ENCODE peak calls at places on chromosomes 3 and 15, in eight cellular contexts. J, L, C, T, W, O, F and S are unnamed samples.

GRCh38 chr3:15982667-15983145 is 184.9 kb upstream of the ANKRD28 start:
- DNase-seq in J (no peak), L (no peak), C (no peak), T (peak; percentile 98), W (peak; percentile 81), O (no peak), F (no peak), S (peak; percentile 84)

GRCh38 chr3:155702745-155703581 is 41.9 kb downstream of the PLCH1 start:
- DNase-seq in J (no peak), L (no peak), C (no peak), T (no peak), W (no peak), O (no peak), F (no peak), S (no peak)

GRCh38 chr3:57689367-57690053 is 3.4 kb downstream of the DENND6A start:
- DNase-seq in J (no peak), L (no peak), C (no peak), T (no peak), W (no peak), O (no peak), F (no peak), S (no peak)

GRCh38 chr3:242986-243706 is 46.6 kb downstream of the CHL1 start:
- DNase-seq in J (no peak), L (no peak), C (no peak), T (peak; percentile 71), W (peak; percentile 34), O (no peak), F (no peak), S (peak; percentile 70)

GRCh38 chr15:77986891-77987764 is 90.4 kb downstream of the TBC1D2B start:
- DNase-seq in J (no peak), L (no peak), C (no peak), T (no peak), W (no peak), O (peak; percentile 37), F (no peak), S (no peak)

GRCh38 chr15:50275091-50275490 is 9.6 kb upstream of the HDC start:
- DNase-seq in J (no peak), L (no peak), C (no peak), T (no peak), W (no peak), O (no peak), F (no peak), S (no peak)

GRCh38 chr3:185070491-185071335 is 82.1 kb downstream of the C3orf70 start:
- DNase-seq in J (no peak), L (no peak), C (no peak), T (peak; percentile 42), W (no peak), O (no peak), F (no peak), S (no peak)

GRCh38 chr3:20648921-20649381 is 462.9 kb upstream of the SGO1 start:
- DNase-seq in J (no peak), L (no peak), C (no peak), T (peak; percentile 34), W (no peak), O (no peak), F (no peak), S (no peak)

GRCh38 chr3:134608023-134608758 is 42.6 kb downstream of the KY start:
- DNase-seq in J (no peak), L (no peak), C (no peak), T (no peak), W (no peak), O (no peak), F (no peak), S (no peak)

GRCh38 chr3:45513041-45513440 is 81.5 kb upstream of the LIMD1 start:
- DNase-seq in J (no peak), L (no peak), C (no peak), T (no peak), W (no peak), O (no peak), F (no peak), S (no peak)

GRCh38 chr3:97711664-97712063 is 52.9 kb upstream of the ARL6 start:
- DNase-seq in J (no peak), L (no peak), C (no peak), T (no peak), W (no peak), O (no peak), F (no peak), S (no peak)

GRCh38 chr3:194134757-194135515 is 1.0 kb upstream of the HES1 start:
- DNase-seq in J (peak; percentile 77), L (peak; percentile 77), C (peak; percentile 95), T (peak; percentile 89), W (peak; percentile 79), O (peak; percentile 97), F (peak; percentile 85), S (peak; percentile 85)

GRCh38 chr3:138449490-138449889 is 15.1 kb downstream of the ESYT3 start:
- DNase-seq in J (no peak), L (no peak), C (no peak), T (no peak), W (no peak), O (no peak), F (no peak), S (no peak)

GRCh38 chr15:58548308-58549012 is 116.7 kb downstream of the LIPC start:
- DNase-seq in J (no peak), L (no peak), C (no peak), T (no peak), W (no peak), O (no peak), F (no peak), S (no peak)

GRCh38 chr3:81692766-81693165 is 68.7 kb downstream of the GBE1 start:
- DNase-seq in J (no peak), L (no peak), C (no peak), T (no peak), W (no peak), O (no peak), F (no peak), S (no peak)

GRCh38 chr3:65685621-65686020 is 353.1 kb downstream of the MAGI1 start:
- DNase-seq in J (no peak), L (no peak), C (no peak), T (no peak), W (peak; percentile 64), O (no peak), F (no peak), S (no peak)

GRCh38 chr3:194931366-194931765 is 245.7 kb downstream of the FAM43A start:
- DNase-seq in J (no peak), L (no peak), C (peak; percentile 37), T (no peak), W (no peak), O (no peak), F (no peak), S (no peak)

GRCh38 chr3:124778061-124778460 is 47.8 kb downstream of the UMPS start:
- DNase-seq in J (no peak), L (no peak), C (no peak), T (no peak), W (no peak), O (no peak), F (no peak), S (no peak)

GRCh38 chr3:132881756-132882409 is 156.3 kb upstream of the TMEM108 start:
- DNase-seq in J (no peak), L (no peak), C (no peak), T (no peak), W (no peak), O (no peak), F (no peak), S (no peak)

GRCh38 chr15:73072894-73073293 is 20.6 kb downstream of the NEO1 start:
- DNase-seq in J (no peak), L (no peak), C (no peak), T (peak; percentile 27), W (no peak), O (no peak), F (no peak), S (no peak)

GRCh38 chr3:36733162-36733696 is 31.1 kb downstream of the DCLK3 start:
- DNase-seq in J (no peak), L (no peak), C (no peak), T (no peak), W (no peak), O (no peak), F (no peak), S (no peak)

GRCh38 chr3:161586836-161587235 is 90.2 kb downstream of the OTOL1 start:
- DNase-seq in J (no peak), L (no peak), C (no peak), T (no peak), W (no peak), O (no peak), F (no peak), S (no peak)

GRCh38 chr15:28049594-28049993 is 49.5 kb downstream of the OCA2 start:
- DNase-seq in J (no peak), L (no peak), C (no peak), T (no peak), W (no peak), O (no peak), F (no peak), S (no peak)

GRCh38 chr3:111926266-111926676 is 52.6 kb upstream of the ABHD10 start:
- DNase-seq in J (no peak), L (no peak), C (no peak), T (no peak), W (no peak), O (no peak), F (no peak), S (no peak)

GRCh38 chr15:34297059-34297458 is 40.5 kb downstream of the SLC12A6 start:
- DNase-seq in J (no peak), L (no peak), C (no peak), T (peak; percentile 30), W (no peak), O (no peak), F (no peak), S (no peak)

GRCh38 chr15:40382580-40383456 is at the start of gene KNSTRN:
- DNase-seq in J (peak; percentile 87), L (peak; percentile 95), C (peak; percentile 93), T (peak; percentile 94), W (peak; percentile 94), O (peak; percentile 90), F (peak; percentile 94), S (peak; percentile 77)

GRCh38 chr3:190183121-190183520 is 62.4 kb upstream of the P3H2 start:
- DNase-seq in J (peak; percentile 32), L (no peak), C (no peak), T (peak; percentile 97), W (peak; percentile 37), O (no peak), F (no peak), S (peak; percentile 91)

GRCh38 chr15:100438570-100438969 is 90.2 kb downstream of the CERS3 start:
- DNase-seq in J (no peak), L (no peak), C (peak; percentile 66), T (no peak), W (peak; percentile 37), O (peak; percentile 36), F (peak; percentile 24), S (no peak)

GRCh38 chr15:60720493-60721231 is 241.7 kb upstream of the ICE2 start:
- DNase-seq in J (no peak), L (peak; percentile 76), C (no peak), T (no peak), W (no peak), O (no peak), F (peak; percentile 68), S (no peak)

GRCh38 chr3:151880326-151880725 is 6.9 kb downstream of the SUCNR1 start:
- DNase-seq in J (no peak), L (no peak), C (no peak), T (no peak), W (no peak), O (no peak), F (no peak), S (no peak)